ENCODE peak calls at places on chromosomes 4 and X, in seven cellular contexts. Z, U, R, I, M, X and C are unnamed samples.

GRCh38 chrX:154731881-154732280 is 19.0 kb downstream of the GAB3 start:
- DNase-seq in Z (no peak), U (no peak), R (no peak), I (no peak), M (no peak), X (no peak), C (no peak)

GRCh38 chrX:13078739-13079444 is 34.5 kb upstream of the FAM9C start:
- DNase-seq in Z (no peak), U (no peak), R (no peak), I (peak; percentile 30), M (no peak), X (no peak), C (no peak)

GRCh38 chr4:150126880-150127236 is 48.6 kb downstream of the DCLK2 start:
- DNase-seq in Z (no peak), U (no peak), R (no peak), I (no peak), M (no peak), X (no peak), C (no peak)

GRCh38 chrX:40912166-40912565 is 173.1 kb upstream of the USP9X start:
- DNase-seq in Z (peak; percentile 50), U (no peak), R (peak; percentile 34), I (no peak), M (no peak), X (no peak), C (peak; percentile 39)

GRCh38 chr4:155025762-155026457 is 182.5 kb upstream of the NPY2R start:
- DNase-seq in Z (no peak), U (no peak), R (no peak), I (no peak), M (no peak), X (no peak), C (no peak)

GRCh38 chr4:141375855-141376254 is 155.2 kb downstream of the ZNF330 start:
- DNase-seq in Z (peak; percentile 61), U (no peak), R (no peak), I (peak; percentile 13), M (no peak), X (no peak), C (no peak)

GRCh38 chrX:137565318-137565904 is 516 bp upstream of the ZIC3 start:
- DNase-seq in Z (no peak), U (no peak), R (no peak), I (no peak), M (no peak), X (no peak), C (no peak)

GRCh38 chr4:180041576-180041975 is 2201.6 kb upstream of the TENM3 start:
- DNase-seq in Z (no peak), U (no peak), R (no peak), I (no peak), M (no peak), X (no peak), C (no peak)

GRCh38 chr4:188387134-188387791 is 248.0 kb downstream of the TRIML1 start:
- DNase-seq in Z (no peak), U (no peak), R (no peak), I (no peak), M (no peak), X (no peak), C (no peak)

GRCh38 chrX:37347420-37347819 is 1.7 kb upstream of the PRRG1 start:
- DNase-seq in Z (no peak), U (no peak), R (no peak), I (peak; percentile 19), M (no peak), X (no peak), C (no peak)

GRCh38 chr4:186931519-186931918 is 207.9 kb upstream of the FAT1 start:
- DNase-seq in Z (no peak), U (no peak), R (no peak), I (no peak), M (no peak), X (no peak), C (no peak)

GRCh38 chr4:135249006-135249405 is 1047.4 kb upstream of the PABPC4L start:
- DNase-seq in Z (no peak), U (no peak), R (no peak), I (no peak), M (no peak), X (no peak), C (no peak)

GRCh38 chr4:23022032-23022431 is 329.3 kb downstream of the GBA3 start:
- DNase-seq in Z (no peak), U (no peak), R (no peak), I (no peak), M (no peak), X (no peak), C (no peak)

GRCh38 chrX:119477812-119478232 is 9.6 kb downstream of the SLC25A5 start:
- DNase-seq in Z (no peak), U (no peak), R (no peak), I (no peak), M (no peak), X (no peak), C (no peak)

GRCh38 chrX:124209792-124210576 is 122.5 kb upstream of the TEX13D start:
- DNase-seq in Z (no peak), U (no peak), R (no peak), I (no peak), M (no peak), X (no peak), C (no peak)

GRCh38 chrX:54811301-54811885 is 3.8 kb downstream of the MAGED2 start:
- DNase-seq in Z (no peak), U (no peak), R (no peak), I (no peak), M (peak; percentile 51), X (no peak), C (no peak)

GRCh38 chr4:150782311-150782710 is 200.4 kb downstream of the MAB21L2 start:
- DNase-seq in Z (peak; percentile 7), U (no peak), R (no peak), I (no peak), M (no peak), X (no peak), C (peak; percentile 51)

GRCh38 chr4:17376205-17376604 is 135.7 kb downstream of the QDPR start:
- DNase-seq in Z (no peak), U (no peak), R (no peak), I (no peak), M (no peak), X (no peak), C (no peak)

GRCh38 chr4:26178874-26179273 is 141.9 kb upstream of the RBPJ start:
- DNase-seq in Z (no peak), U (no peak), R (no peak), I (no peak), M (no peak), X (no peak), C (no peak)

GRCh38 chr4:95267081-95267480 is 281.7 kb downstream of the UNC5C start:
- DNase-seq in Z (no peak), U (no peak), R (no peak), I (no peak), M (no peak), X (no peak), C (no peak)